ENCODE peak calls at places on chromosome 3, in four cellular contexts. P is hepatocyte, O is psoas muscle, R is A549. C is an unnamed sample. For H3K4me1, the result is how much of the 10 kb centered on the place peaks cover.

GRCh38 chr3:121661376-121661775 is 673 bp upstream of the HCLS1 start:
- DNase-seq in R (no peak), O (no peak), P (no peak), C (no peak)

GRCh38 chr3:124269619-124270018 is 277.7 kb upstream of the ROPN1 start:
- DNase-seq in R (no peak), O (no peak), P (no peak), C (no peak)

GRCh38 chr3:183466575-183466974 is 38.2 kb upstream of the MCF2L2 start:
- DNase-seq in P (no peak), O (no peak), R (no peak), C (no peak)

GRCh38 chr3:58661836-58662235 is 4.7 kb downstream of the FAM3D start:
- DNase-seq in P (no peak), O (no peak), R (no peak), C (no peak)

GRCh38 chr3:129962600-129962999 is 11.9 kb upstream of the TRH start:
- DNase-seq in R (no peak), P (no peak), O (no peak), C (no peak)

GRCh38 chr3:107216711-107217110 is 160.5 kb upstream of the CCDC54 start:
- DNase-seq in O (no peak), P (peak), R (no peak), C (no peak)

GRCh38 chr3:169497567-169498257 is 165.8 kb downstream of the MECOM start:
- DNase-seq in R (no peak), P (no peak), O (no peak), C (no peak)

GRCh38 chr3:138688871-138689299 is 80.3 kb downstream of the FAIM start:
- DNase-seq in P (no peak), O (no peak), R (no peak), C (no peak)

GRCh38 chr3:140117111-140117526 is 182.1 kb downstream of the CLSTN2 start:
- DNase-seq in R (no peak), O (no peak), P (peak), C (no peak)

GRCh38 chr3:53068176-53068575 is 22.3 kb upstream of the SFMBT1 start:
- DNase-seq in P (no peak), O (no peak), R (no peak), C (no peak)

GRCh38 chr3:161284989-161285388 is 63.9 kb downstream of the NMD3 start:
- DNase-seq in R (no peak), O (no peak), P (no peak), C (no peak)

GRCh38 chr3:127101411-127102067 is 91.4 kb upstream of the PRR23E start:
- DNase-seq in P (no peak), O (no peak), R (no peak), C (no peak)

GRCh38 chr3:115806501-115806900 is 183.2 kb downstream of the GAP43 start:
- DNase-seq in P (peak), R (no peak), O (no peak), C (no peak)

GRCh38 chr3:120524171-120524923 is 71.8 kb upstream of the NDUFB4 start:
- DNase-seq in O (no peak), P (no peak), R (no peak), C (no peak)

GRCh38 chr3:59709702-59710555 is 660.1 kb upstream of the CFAP20DC start:
- DNase-seq in R (no peak), P (no peak), O (peak), C (peak)

GRCh38 chr3:52742418-52743041 is 28.2 kb downstream of the NEK4 start:
- DNase-seq in P (peak), R (peak), O (no peak), C (no peak)

GRCh38 chr3:132652640-132653270 is 6.9 kb downstream of the ACAD11 start:
- DNase-seq in R (no peak), P (no peak), O (no peak), C (no peak)

GRCh38 chr3:191592105-191592504 is 131.1 kb downstream of the PYDC2 start:
- DNase-seq in P (no peak), R (no peak), O (no peak), C (no peak)

GRCh38 chr3:181052256-181052655 is 62.7 kb upstream of the DNAJC19 start:
- DNase-seq in P (no peak), O (no peak), R (no peak), C (no peak)

GRCh38 chr3:42216820-42217416 is 49.1 kb downstream of the CCK start:
- DNase-seq in P (no peak), R (no peak), O (no peak), C (no peak)

GRCh38 chr3:57805674-57806073 is 49.6 kb downstream of the SLMAP start:
- DNase-seq in O (no peak), R (peak), P (peak), C (no peak)

GRCh38 chr3:185693985-185694675 is 108.0 kb downstream of the SENP2 start:
- DNase-seq in R (no peak), O (no peak), P (no peak), C (no peak)

GRCh38 chr3:17801131-17801530 is 58.7 kb upstream of the TBC1D5 start:
- DNase-seq in O (no peak), P (no peak), R (no peak), C (no peak)

GRCh38 chr3:160395297-160395696 is 3.7 kb downstream of the IFT80 start:
- DNase-seq in P (no peak), O (no peak), R (no peak), C (no peak)

GRCh38 chr3:67118122-67118521 is 120.0 kb downstream of the KBTBD8 start:
- DNase-seq in O (no peak), P (no peak), R (no peak), C (no peak)

GRCh38 chr3:53646723-53647122 is 152.3 kb downstream of the CACNA1D start:
- DNase-seq in P (no peak), O (no peak), R (no peak), C (no peak)

GRCh38 chr3:48271763-48272498 is 31.0 kb downstream of the ZNF589 start:
- DNase-seq in O (no peak), R (no peak), P (no peak), C (no peak)

GRCh38 chr3:88985491-88985890 is 121.9 kb upstream of the EPHA3 start:
- DNase-seq in O (no peak), P (no peak), R (no peak), C (no peak)

GRCh38 chr3:157354722-157355121 is 81.9 kb upstream of the PTX3 start:
- DNase-seq in P (peak), R (no peak), O (no peak), C (no peak)

GRCh38 chr3:98732239-98733054 is 30.7 kb upstream of the ST3GAL6 start:
- DNase-seq in R (peak), P (peak), O (peak), C (peak)

GRCh38 chr3:108603689-108604088 is 14.2 kb downstream of the DZIP3 start:
- DNase-seq in R (no peak), P (no peak), O (no peak), C (no peak)

GRCh38 chr3:80050826-80051601 is 283.2 kb upstream of the ROBO1 start:
- DNase-seq in P (no peak), R (no peak), O (no peak), C (no peak)

GRCh38 chr3:184546252-184546651 is 15.3 kb upstream of the EPHB3 start:
- DNase-seq in R (no peak), O (no peak), P (no peak), C (no peak)

GRCh38 chr3:124246949-124247348 is 255.0 kb upstream of the ROPN1 start:
- DNase-seq in R (peak), P (peak), O (no peak), C (no peak)

GRCh38 chr3:119731545-119732343 is 28.9 kb downstream of the CFAP91 start:
- DNase-seq in R (no peak), O (no peak), P (no peak), C (no peak)

GRCh38 chr3:127551178-127551577 is 39.4 kb downstream of the TPRA1 start:
- DNase-seq in O (no peak), P (no peak), R (no peak), C (no peak)

GRCh38 chr3:62372621-62373041 is 719 bp downstream of the FEZF2 start:
- DNase-seq in P (no peak), R (no peak), O (no peak), C (no peak)

GRCh38 chr3:113111308-113111707 is 100.0 kb upstream of the BOC start:
- DNase-seq in R (no peak), P (no peak), O (no peak), C (no peak)

GRCh38 chr3:193592841-193593665 is at the start of gene OPA1:
- DNase-seq in O (peak), R (peak), P (peak), C (peak)
- TF ChIP-seq CTCF in O (peak), R (no peak), P (peak), C (peak)

DNA sequence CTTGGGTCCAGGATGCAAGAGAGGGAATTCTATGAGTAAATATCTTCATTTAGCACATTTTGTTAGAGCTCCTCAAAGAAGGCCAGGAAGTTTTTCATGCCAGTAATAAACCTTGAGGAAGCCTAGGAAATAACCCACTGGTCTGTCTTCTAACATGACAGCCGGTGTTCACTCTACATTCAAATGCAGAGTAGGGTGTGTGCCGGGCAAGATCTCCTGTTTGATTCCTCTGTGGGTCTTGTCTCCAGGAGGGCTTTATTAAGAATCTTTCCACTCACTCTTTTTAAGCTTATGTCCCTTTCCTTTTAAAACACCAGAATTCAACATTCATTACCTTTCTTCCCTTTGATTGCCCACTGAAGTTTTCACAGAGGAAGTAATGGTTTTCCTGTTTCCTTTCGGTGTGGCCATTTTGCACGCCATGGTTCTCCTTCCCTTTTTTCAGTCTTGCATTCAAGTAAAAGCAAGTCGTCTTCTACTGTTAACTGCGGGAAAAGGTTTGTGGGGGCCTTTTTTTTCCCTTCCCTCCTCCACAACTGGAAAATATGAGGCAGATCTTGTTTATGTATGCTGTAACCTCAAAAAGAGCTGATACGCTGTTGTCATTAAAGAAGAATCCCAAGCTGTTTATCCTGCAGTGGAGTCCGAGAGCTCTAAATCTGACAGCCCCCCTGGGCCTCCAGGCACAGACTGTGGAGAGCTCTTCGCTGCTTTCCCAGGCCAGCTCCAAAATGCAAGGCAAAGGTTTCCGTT is 40.6 kb downstream of the FILIP1L start:
- DNase-seq in P (peak), R (no peak), O (no peak), C (no peak)
- H3K4me1 ChIP-seq in P (under half), R (under half), O (half or more), C (under half)

GRCh38 chr3:9916734-9917680 is at the start of gene IL17RC:
- DNase-seq in P (peak), O (peak), R (peak), C (peak)

GRCh38 chr3:9916346-9916733 is 558 bp upstream of the IL17RC start:
- DNase-seq in R (no peak), P (no peak), O (no peak), C (no peak)

GRCh38 chr3:9914011-9914410 is 2.9 kb upstream of the IL17RC start:
- DNase-seq in O (no peak), R (no peak), P (no peak), C (peak)

GRCh38 chr3:9914559-9915251 is 2.2 kb upstream of the IL17RC start:
- DNase-seq in R (no peak), O (no peak), P (no peak), C (no peak)

GRCh38 chr3:9915252-9916141 is 1.4 kb upstream of the IL17RC start:
- DNase-seq in O (peak), P (peak), R (no peak), C (peak)
- TF ChIP-seq CTCF in O (peak), P (peak), R (no peak), C (no peak)

GRCh38 chr3:134367412-134367811 is 6.8 kb downstream of the AMOTL2 start:
- DNase-seq in O (peak), R (no peak), P (no peak), C (no peak)
- H3K4me1 ChIP-seq in O (half or more), R (half or more), P (half or more), C (under half)

DNA sequence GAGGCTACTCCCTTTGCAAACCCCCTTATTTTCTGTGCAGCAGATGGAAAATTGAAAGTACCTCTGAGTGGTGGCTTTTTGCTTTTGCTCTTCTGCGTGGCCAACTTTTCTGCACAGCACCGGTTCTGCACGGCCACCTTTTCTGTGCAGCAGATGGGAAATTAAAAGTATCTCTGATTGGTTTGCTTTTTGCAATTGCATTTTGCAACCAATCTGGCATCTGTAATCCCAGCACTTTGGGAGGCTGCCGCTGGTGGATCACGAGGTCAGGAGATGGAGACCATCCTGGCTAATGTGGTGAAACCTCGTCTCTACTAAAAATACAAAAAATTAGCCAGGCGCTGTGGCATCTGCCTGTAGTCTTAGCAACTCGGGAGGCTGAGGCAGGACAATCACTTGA is 79.5 kb upstream of the CHMP2B start:
- DNase-seq in O (no peak), R (no peak), P (no peak), C (no peak)
- TF ChIP-seq CTCF in O (no peak), R (no peak), P (no peak), C (no peak)

GRCh38 chr3:179192542-179192941 is 44.4 kb downstream of the PIK3CA start:
- DNase-seq in R (no peak), P (no peak), O (no peak), C (no peak)
- H3K4me1 ChIP-seq in R (under half), P (under half), O (under half), C (under half)

GRCh38 chr3:32372213-32372490 is 19.5 kb upstream of the CMTM7 start:
- DNase-seq in P (no peak), O (no peak), R (no peak), C (no peak)

GRCh38 chr3:32375596-32375930 is 16.1 kb upstream of the CMTM7 start:
- DNase-seq in P (no peak), R (no peak), O (no peak), C (no peak)

GRCh38 chr3:32376098-32376497 is 15.6 kb upstream of the CMTM7 start:
- DNase-seq in R (no peak), P (no peak), O (no peak), C (no peak)

GRCh38 chr3:32373844-32374243 is 17.8 kb upstream of the CMTM7 start:
- DNase-seq in O (no peak), R (no peak), P (no peak), C (no peak)

DNA sequence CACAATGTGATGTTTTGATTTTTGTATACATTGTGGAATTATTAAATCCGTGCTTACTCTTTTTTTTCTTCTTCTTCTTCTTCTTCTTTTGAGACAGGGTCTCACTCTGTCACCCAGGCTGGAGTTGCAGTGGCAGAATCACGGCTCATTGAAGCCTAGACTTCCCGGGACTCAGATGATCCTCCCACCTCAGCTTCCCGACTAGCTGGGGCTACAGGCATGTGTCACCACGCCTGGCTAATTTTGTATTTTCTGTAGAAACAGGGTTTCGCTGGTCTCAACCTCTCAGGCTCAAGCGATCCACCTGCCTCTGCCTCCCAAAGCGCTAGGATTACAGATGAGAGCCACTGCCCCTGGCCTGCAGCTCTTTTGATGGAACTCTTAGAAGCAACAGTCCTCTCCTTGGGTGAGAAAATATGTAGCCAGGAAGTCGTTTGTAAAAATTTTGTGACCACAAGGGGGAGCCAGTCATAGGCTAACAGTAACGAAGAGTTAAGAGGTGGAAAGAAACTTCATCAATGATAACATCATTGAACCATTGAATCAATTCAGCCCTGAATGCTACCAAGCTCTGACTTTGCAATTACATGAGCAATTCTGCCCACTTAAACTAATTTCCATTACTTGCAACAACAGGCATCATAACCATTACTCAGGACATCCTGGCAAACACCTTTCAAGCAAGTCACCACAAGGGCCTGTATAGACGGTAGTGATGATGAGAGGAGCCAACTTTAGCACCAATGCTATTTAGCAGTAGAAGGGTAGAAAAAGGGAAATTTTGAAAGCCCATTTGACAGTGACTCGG is 16.7 kb upstream of the CMTM7 start:
- DNase-seq in R (peak), O (no peak), P (peak), C (no peak)
- TF ChIP-seq CTCF in R (peak), O (peak), P (peak), C (peak)

DNA sequence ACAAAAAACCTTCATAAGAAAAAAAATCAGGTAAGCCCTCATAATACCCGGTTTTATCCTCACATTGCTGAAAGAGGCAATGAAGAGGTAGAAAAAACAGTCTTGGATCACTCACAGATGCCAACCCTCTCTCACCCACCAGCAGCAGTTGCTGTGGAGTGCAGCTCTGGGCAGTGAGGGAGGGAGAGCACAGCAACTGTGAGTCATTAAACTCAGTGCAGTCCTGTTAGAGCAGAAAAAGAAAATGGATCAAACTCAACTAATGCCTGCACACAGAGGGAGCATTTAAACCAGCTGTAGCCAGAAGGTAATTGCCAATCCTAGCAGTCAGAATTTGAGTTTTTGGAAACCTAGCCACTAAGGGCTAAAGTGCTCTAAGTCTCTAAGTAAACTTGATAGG is 1050.6 kb upstream of the ALCAM start:
- DNase-seq in P (no peak), O (no peak), R (no peak), C (no peak)
- H3K4me1 ChIP-seq in P (under half), O (under half), R (under half), C (under half)